ENCODE peak calls at places on chromosomes 12 and 14, in five cellular contexts. L is MM.1S, C is left ventricle myocardium inferior, U is body of pancreas, R is upper lobe of right lung. Y is an unnamed sample.

GRCh38 chr14:58866386-58866785 is 228.6 kb downstream of the DACT1 start:
- DNase-seq in L (no peak), C (no peak), U (no peak), R (no peak), Y (no peak)

GRCh38 chr12:51393676-51394545 is 2.7 kb upstream of the GALNT6 start:
- DNase-seq in L (no peak), C (no peak), U (no peak), R (no peak), Y (peak; percentile 56)

GRCh38 chr14:59540852-59541251 is 35.8 kb downstream of the CCDC175 start:
- DNase-seq in L (no peak), C (no peak), U (no peak), R (no peak), Y (no peak)

GRCh38 chr12:127774828-127775227 is 492.1 kb upstream of the TMEM132C start:
- DNase-seq in L (no peak), C (no peak), U (no peak), R (no peak), Y (no peak)

GRCh38 chr12:124363376-124363965 is 68.6 kb downstream of the RFLNA start:
- DNase-seq in L (no peak), C (no peak), U (no peak), R (no peak), Y (no peak)

GRCh38 chr12:108734200-108734906 is 3.0 kb upstream of the CORO1C start:
- DNase-seq in L (no peak), C (no peak), U (peak; percentile 69), R (no peak), Y (no peak)

GRCh38 chr12:13627536-13627935 is 353.9 kb downstream of the GRIN2B start:
- DNase-seq in L (no peak), C (no peak), U (no peak), R (no peak), Y (no peak)

GRCh38 chr12:107429006-107429698 is 256.4 kb upstream of the PWP1 start:
- DNase-seq in L (no peak), C (no peak), U (peak; percentile 31), R (no peak), Y (no peak)

GRCh38 chr12:40618621-40619020 is 73.6 kb upstream of the CNTN1 start:
- DNase-seq in L (no peak), C (no peak), U (no peak), R (no peak), Y (no peak)

GRCh38 chr14:68394719-68395117 is 398.1 kb downstream of the ZFP36L1 start:
- DNase-seq in L (no peak), C (peak; percentile 24), U (no peak), R (no peak), Y (no peak)

GRCh38 chr12:116319851-116320621 is 42.5 kb upstream of the MED13L start:
- DNase-seq in L (peak; percentile 10), C (peak; percentile 50), U (peak; percentile 14), R (no peak), Y (no peak)

GRCh38 chr12:59149995-59150642 is 229.8 kb upstream of the LRIG3 start:
- DNase-seq in L (peak; percentile 80), C (no peak), U (no peak), R (no peak), Y (peak; percentile 32)

GRCh38 chr12:27667540-27667939 is 28.7 kb upstream of the REP15 start:
- DNase-seq in L (peak; percentile 97), C (no peak), U (no peak), R (no peak), Y (no peak)

GRCh38 chr14:48304729-48305128 is 629.3 kb upstream of the MDGA2 start:
- DNase-seq in L (no peak), C (no peak), U (no peak), R (no peak), Y (no peak)

GRCh38 chr12:125512541-125513298 is 447.5 kb downstream of the AACS start:
- DNase-seq in L (peak; percentile 23), C (no peak), U (no peak), R (no peak), Y (no peak)

GRCh38 chr12:77299001-77299400 is 233.6 kb upstream of the E2F7 start:
- DNase-seq in L (no peak), C (no peak), U (no peak), R (no peak), Y (no peak)

GRCh38 chr14:76688373-76688671 is 72.9 kb upstream of the VASH1 start:
- DNase-seq in L (no peak), C (no peak), U (no peak), R (no peak), Y (no peak)
- H3K27ac ChIP-seq in L (no peak overlapping the region), C (no peak overlapping the region), U (no peak overlapping the region), R (no peak overlapping the region), Y (no peak overlapping the region)

DNA sequence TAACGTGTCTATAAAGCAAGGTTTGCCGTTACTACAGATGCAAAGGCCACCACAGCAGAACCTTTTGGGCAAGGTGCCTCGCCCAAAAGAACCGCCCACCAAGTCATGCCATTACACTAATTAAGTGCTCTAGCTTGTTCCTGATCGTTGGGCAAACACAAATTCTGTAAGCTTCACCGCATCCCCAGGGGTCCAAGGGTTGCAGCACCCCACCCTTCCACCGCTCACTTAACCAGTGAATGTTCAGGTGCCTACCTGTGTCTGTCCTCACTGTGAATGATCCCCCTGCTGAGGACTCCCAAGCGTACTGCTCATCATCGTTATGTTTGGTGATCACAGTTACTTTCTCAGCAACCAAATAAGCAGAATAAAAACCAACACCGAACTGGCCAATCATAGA is 1.3 kb downstream of the HSP90AA1 start:
- DNase-seq in L (no peak), C (no peak), U (no peak), R (peak; percentile 43), Y (peak; percentile 15)
- H3K27ac ChIP-seq in L (no peak overlapping the region), C (no peak overlapping the region), U (peak overlapping the region; percentile 96), R (peak overlapping the region; percentile 98), Y (peak overlapping the region; percentile 94)

GRCh38 chr14:45686771-45687170 is 433.8 kb upstream of the MIS18BP1 start:
- DNase-seq in L (no peak), C (no peak), U (no peak), R (no peak), Y (no peak)
- H3K27ac ChIP-seq in L (no peak overlapping the region), C (no peak overlapping the region), U (no peak overlapping the region), R (no peak overlapping the region), Y (no peak overlapping the region)

GRCh38 chr14:103741876-103742275 is 26.3 kb downstream of the ZFYVE21 start:
- DNase-seq in L (no peak), C (no peak), U (no peak), R (no peak), Y (no peak)
- H3K27ac ChIP-seq in L (no peak overlapping the region), C (peak overlapping the region; percentile 6), U (no peak overlapping the region), R (no peak overlapping the region), Y (no peak overlapping the region)

GRCh38 chr14:23465261-23465660 is 4.2 kb upstream of the NGDN start:
- DNase-seq in L (no peak), C (no peak), U (no peak), R (no peak), Y (no peak)

GRCh38 chr14:23469906-23470403 is 452 bp downstream of the NGDN start:
- DNase-seq in L (no peak), C (no peak), U (no peak), R (no peak), Y (no peak)

GRCh38 chr14:23470947-23471346 is 1.4 kb downstream of the NGDN start:
- DNase-seq in L (no peak), C (no peak), U (no peak), R (no peak), Y (no peak)

GRCh38 chr14:23469127-23469905 is at the start of gene NGDN:
- DNase-seq in L (peak; percentile 96), C (peak; percentile 95), U (peak; percentile 96), R (peak; percentile 93), Y (peak; percentile 99)

DNA sequence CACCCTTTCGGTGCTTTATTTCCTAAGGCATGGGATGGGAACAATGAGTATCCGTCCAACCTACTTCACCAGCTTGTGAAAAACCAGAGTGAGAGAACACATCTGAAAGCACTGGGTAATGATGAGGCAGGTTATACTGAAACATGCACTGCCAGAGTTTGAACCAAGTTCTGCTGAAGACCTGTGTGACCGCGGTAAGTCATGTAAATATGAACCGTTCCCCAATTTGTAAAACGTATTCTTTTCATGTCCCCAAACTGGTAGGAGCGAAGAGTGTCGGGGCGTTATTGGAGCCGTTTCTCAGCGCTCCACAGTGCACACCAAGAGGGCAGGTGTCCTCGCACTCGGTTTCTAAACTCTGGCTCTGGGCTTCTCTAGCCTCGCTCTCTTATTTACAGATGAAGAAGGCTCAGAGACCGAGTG is 788 bp upstream of the NGDN start:
- DNase-seq in L (no peak), C (no peak), U (no peak), R (no peak), Y (no peak)
- H3K27ac ChIP-seq in L (no peak overlapping the region), C (peak overlapping the region; percentile 89), U (peak overlapping the region; percentile 22), R (peak overlapping the region; percentile 92), Y (peak overlapping the region; percentile 46)

GRCh38 chr14:90808759-90809529 is 7.3 kb downstream of the TTC7B start:
- DNase-seq in L (no peak), C (no peak), U (no peak), R (no peak), Y (no peak)
- H3K27ac ChIP-seq in L (no peak overlapping the region), C (peak overlapping the region; percentile 55), U (no peak overlapping the region), R (no peak overlapping the region), Y (no peak overlapping the region)

Y was measured in CD4-positive, alpha-beta memory T cell.